ENCODE peak calls at places on chromosomes 16 and 17, in six cellular contexts. I is amygdala, X is iPS DF 19.7, V is ELR, H is adrenal gland, O is SW480. G is an unnamed sample.

GRCh38 chr16:27999687-28000086 is 63.8 kb downstream of the GSG1L start:
- DNase-seq in I (no peak), X (no peak), V (peak; percentile 49), H (no peak), O (no peak), G (no peak)

GRCh38 chr16:65889533-65889966 is 476.9 kb upstream of the CDH5 start:
- DNase-seq in I (no peak), X (no peak), V (peak; percentile 1), H (no peak), O (no peak), G (no peak)

GRCh38 chr17:67566656-67567055 is 151.1 kb upstream of the NOL11 start:
- DNase-seq in I (no peak), X (no peak), V (no peak), H (no peak), O (no peak), G (no peak)

GRCh38 chr16:57648590-57649442 is 19.3 kb upstream of the ADGRG3 start:
- DNase-seq in I (peak; percentile 64), X (peak; percentile 47), V (peak; percentile 87), H (peak; percentile 80), O (peak; percentile 69), G (peak; percentile 61)

GRCh38 chr16:70747703-70748631 is 53.0 kb downstream of the VAC14 start:
- DNase-seq in I (no peak), X (no peak), V (no peak), H (no peak), O (peak; percentile 17), G (no peak)

GRCh38 chr16:259814-260253 is 15.9 kb downstream of the RGS11 start:
- DNase-seq in I (no peak), X (no peak), V (no peak), H (no peak), O (no peak), G (no peak)

GRCh38 chr17:34730816-34731215 is 151.4 kb downstream of the TMEM132E start:
- DNase-seq in I (no peak), X (no peak), V (no peak), H (no peak), O (no peak), G (no peak)

GRCh38 chr17:50209472-50210248 is 8.2 kb upstream of the COL1A1 start:
- DNase-seq in I (no peak), X (no peak), V (peak; percentile 95), H (peak; percentile 71), O (peak; percentile 69), G (no peak)

GRCh38 chr17:32912218-32912897 is 15.6 kb upstream of the TMEM98 start:
- DNase-seq in I (no peak), X (no peak), V (peak; percentile 72), H (peak; percentile 87), O (peak; percentile 9), G (no peak)

GRCh38 chr17:18158022-18158600 is 25.5 kb upstream of the ALKBH5 start:
- DNase-seq in I (no peak), X (peak; percentile 92), V (peak; percentile 87), H (peak; percentile 87), O (peak; percentile 93), G (peak; percentile 47)

GRCh38 chr17:75571885-75572215 is 15.8 kb upstream of the MYO15B start:
- DNase-seq in I (no peak), X (no peak), V (no peak), H (no peak), O (no peak), G (no peak)

GRCh38 chr17:19346351-19347255 is 15.9 kb downstream of the B9D1 start:
- DNase-seq in I (no peak), X (no peak), V (peak; percentile 74), H (peak; percentile 81), O (peak; percentile 73), G (no peak)

GRCh38 chr17:40095944-40096791 is 4.2 kb downstream of the NR1D1 start:
- DNase-seq in I (no peak), X (no peak), V (no peak), H (peak; percentile 70), O (no peak), G (no peak)

GRCh38 chr16:58306327-58306726 is 11.5 kb upstream of the PRSS54 start:
- DNase-seq in I (no peak), X (no peak), V (peak; percentile 22), H (peak; percentile 57), O (peak; percentile 6), G (no peak)

GRCh38 chr16:65531475-65531874 is 409.6 kb upstream of the CDH11 start:
- DNase-seq in I (no peak), X (no peak), V (peak; percentile 4), H (no peak), O (no peak), G (no peak)

GRCh38 chr17:60902399-60902798 is 224.7 kb downstream of the BCAS3 start:
- DNase-seq in I (no peak), X (no peak), V (no peak), H (no peak), O (no peak), G (no peak)

GRCh38 chr17:55294042-55294751 is 29.4 kb downstream of the HLF start:
- DNase-seq in I (no peak), X (no peak), V (peak; percentile 10), H (no peak), O (no peak), G (no peak)

GRCh38 chr17:60817187-60817586 is 139.5 kb downstream of the BCAS3 start:
- DNase-seq in I (no peak), X (no peak), V (peak; percentile 87), H (no peak), O (no peak), G (no peak)

GRCh38 chr17:73371285-73371684 is 59.5 kb upstream of the CDC42EP4 start:
- DNase-seq in I (no peak), X (no peak), V (peak; percentile 94), H (no peak), O (no peak), G (no peak)

GRCh38 chr17:4142107-4142900 is 526 bp downstream of the ZZEF1 start:
- DNase-seq in I (no peak), X (no peak), V (peak; percentile 54), H (peak; percentile 64), O (peak; percentile 25), G (no peak)

GRCh38 chr16:2514333-2515179 is 804 bp downstream of the ATP6V0C start:
- DNase-seq in I (no peak), X (no peak), V (peak; percentile 23), H (no peak), O (peak; percentile 11), G (no peak)

GRCh38 chr17:80663783-80664206 is 119.2 kb downstream of the RPTOR start:
- DNase-seq in I (no peak), X (no peak), V (no peak), H (peak; percentile 30), O (no peak), G (no peak)

GRCh38 chr17:73291260-73291801 is 20.5 kb downstream of the CDC42EP4 start:
- DNase-seq in I (no peak), X (no peak), V (peak; percentile 99), H (peak; percentile 83), O (peak; percentile 88), G (no peak)

GRCh38 chr17:49514374-49514738 is 19.3 kb downstream of the NGFR start:
- DNase-seq in I (no peak), X (peak; percentile 75), V (peak; percentile 48), H (no peak), O (no peak), G (no peak)

GRCh38 chr16:4263504-4264436 is 9.1 kb downstream of the TFAP4 start:
- DNase-seq in I (no peak), X (no peak), V (peak; percentile 51), H (peak; percentile 87), O (no peak), G (no peak)

GRCh38 chr17:57407287-57408063 is 151.2 kb downstream of the MSI2 start:
- DNase-seq in I (no peak), X (no peak), V (no peak), H (no peak), O (peak; percentile 99), G (no peak)

GRCh38 chr16:28311913-28312312 is 19.6 kb downstream of the SBK1 start:
- DNase-seq in I (no peak), X (no peak), V (no peak), H (no peak), O (no peak), G (no peak)

GRCh38 chr17:66676421-66676820 is 158.5 kb upstream of the CACNG5 start:
- DNase-seq in I (no peak), X (no peak), V (peak; percentile 46), H (no peak), O (peak; percentile 73), G (no peak)

GRCh38 chr16:20349615-20350014 is 2.9 kb downstream of the UMOD start:
- DNase-seq in I (no peak), X (no peak), V (no peak), H (no peak), O (no peak), G (no peak)

GRCh38 chr17:4043862-4044261 is 79.6 kb upstream of the ATP2A3 start:
- DNase-seq in I (no peak), X (no peak), V (no peak), H (no peak), O (no peak), G (no peak)

GRCh38 chr17:62180772-62181171 is 115.7 kb upstream of the MED13 start:
- DNase-seq in I (no peak), X (no peak), V (no peak), H (no peak), O (no peak), G (no peak)

GRCh38 chr16:57866529-57866918 is 64.2 kb upstream of the KIFC3 start:
- DNase-seq in I (no peak), X (no peak), V (no peak), H (no peak), O (no peak), G (no peak)

GRCh38 chr16:70770291-70770967 is 30.5 kb downstream of the VAC14 start:
- DNase-seq in I (no peak), X (no peak), V (peak; percentile 44), H (peak; percentile 58), O (no peak), G (peak; percentile 29)

GRCh38 chr17:74260525-74260850 is 13.5 kb upstream of the DNAI2 start:
- DNase-seq in I (no peak), X (peak; percentile 57), V (no peak), H (no peak), O (no peak), G (no peak)

GRCh38 chr17:16991349-16992009 is 19.6 kb upstream of the TNFRSF13B start:
- DNase-seq in I (peak; percentile 70), X (peak; percentile 48), V (peak; percentile 87), H (peak; percentile 86), O (peak; percentile 73), G (peak; percentile 47)

GRCh38 chr17:17416400-17417360 is 60.1 kb upstream of the MED9 start:
- DNase-seq in I (peak; percentile 34), X (no peak), V (peak; percentile 79), H (peak; percentile 58), O (no peak), G (peak; percentile 31)